ENCODE peak calls at places on chromosomes 13 and 19, in seven cellular contexts. L is occipital lobe; V is NCI-H2171 treated with DMSO at 0.1 percent for 48 hours; P is stimulated activated CD8-positive, alpha-beta memory T cell treated with anti-CD3 and anti-CD28 coated beads, Interleukin-15, amount 100 ng/mL, for 4 hours; O is uterus; G is colonic mucosa; K is stomach. C is an unnamed sample.

GRCh38 chr19:19372656-19373416 is 32.6 kb upstream of the GATAD2A start:
- DNase-seq in L (no peak), V (no peak), P (no peak), O (peak), G (peak), K (peak), C (peak)

GRCh38 chr13:66635526-66635925 is 594.6 kb downstream of the PCDH9 start:
- DNase-seq in L (no peak), V (no peak), P (no peak), O (no peak), G (no peak), K (no peak), C (no peak)

GRCh38 chr19:45876411-45877197 is 9.3 kb downstream of the IRF2BP1 start:
- DNase-seq in L (no peak), V (no peak), P (no peak), O (no peak), G (peak), K (peak), C (peak)

GRCh38 chr13:30916991-30917390 is 10.9 kb downstream of the MEDAG start:
- DNase-seq in L (no peak), V (no peak), P (no peak), O (no peak), G (no peak), K (no peak), C (no peak)

GRCh38 chr19:19113040-19113541 is 25.2 kb downstream of the TMEM161A start:
- DNase-seq in L (no peak), V (peak), P (no peak), O (no peak), G (no peak), K (no peak), C (no peak)

GRCh38 chr13:41455725-41456419 is 1.5 kb upstream of the RGCC start:
- DNase-seq in L (no peak), V (no peak), P (no peak), O (no peak), G (no peak), K (no peak), C (no peak)

GRCh38 chr13:44974056-44974798 is 15.0 kb downstream of the NUFIP1 start:
- DNase-seq in L (no peak), V (no peak), P (no peak), O (no peak), G (no peak), K (peak), C (no peak)

GRCh38 chr13:36183901-36184300 is 30.5 kb downstream of the SOHLH2 start:
- DNase-seq in L (no peak), V (no peak), P (no peak), O (no peak), G (no peak), K (no peak), C (no peak)

GRCh38 chr19:7704280-7705060 is 2.5 kb upstream of the FCER2 start:
- DNase-seq in L (no peak), V (no peak), P (no peak), O (no peak), G (no peak), K (no peak), C (no peak)

GRCh38 chr13:113053801-113054604 is 51.6 kb upstream of the F7 start:
- DNase-seq in L (no peak), V (no peak), P (no peak), O (no peak), G (no peak), K (no peak), C (no peak)

GRCh38 chr19:37953125-37953524 is 46.1 kb downstream of the SIPA1L3 start:
- DNase-seq in L (no peak), V (no peak), P (no peak), O (no peak), G (no peak), K (no peak), C (no peak)

GRCh38 chr19:588758-589692 is 656 bp upstream of the HCN2 start:
- DNase-seq in L (no peak), V (peak), P (no peak), O (no peak), G (no peak), K (no peak), C (no peak)

GRCh38 chr19:10863107-10863700 is 8.1 kb upstream of the CARM1 start:
- DNase-seq in L (no peak), V (no peak), P (no peak), O (peak), G (no peak), K (peak), C (no peak)

GRCh38 chr13:59690857-59691500 is 472.7 kb downstream of the DIAPH3 start:
- DNase-seq in L (no peak), V (no peak), P (no peak), O (no peak), G (no peak), K (no peak), C (no peak)

GRCh38 chr13:20565120-20565736 is 1.7 kb upstream of the IFT88 start:
- DNase-seq in L (no peak), V (no peak), P (no peak), O (no peak), G (no peak), K (no peak), C (no peak)

C was measured in left colon.